ENCODE peak calls at places on chromosomes 11 and 22, in seven cellular contexts. J, B, P, N, S, C and I are unnamed samples.

GRCh38 chr22:39773976-39774539 is 119.5 kb downstream of the ENTHD1 start:
- DNase-seq in J (no peak), B (peak; percentile 2), P (no peak), N (no peak), S (no peak), C (no peak), I (no peak)

GRCh38 chr11:97751405-97751804 is 1269.3 kb upstream of the CNTN5 start:
- DNase-seq in J (peak; percentile 40), B (no peak), P (no peak), N (peak; percentile 27), S (no peak), C (no peak), I (no peak)

GRCh38 chr11:125327494-125328130 is 163.1 kb downstream of the PKNOX2 start:
- DNase-seq in J (no peak), B (no peak), P (no peak), N (no peak), S (no peak), C (no peak), I (no peak)

GRCh38 chr11:8018742-8019631 is 31.9 kb downstream of the EIF3F start:
- DNase-seq in J (peak; percentile 76), B (peak; percentile 72), P (peak; percentile 73), N (peak; percentile 69), S (peak; percentile 75), C (peak; percentile 55), I (peak; percentile 71)

GRCh38 chr22:17880020-17880419 is 105.8 kb upstream of the BID start:
- DNase-seq in J (no peak), B (no peak), P (no peak), N (no peak), S (no peak), C (no peak), I (no peak)

GRCh38 chr11:45560153-45560934 is 105.1 kb downstream of the CHST1 start:
- DNase-seq in J (peak; percentile 42), B (no peak), P (no peak), N (no peak), S (no peak), C (no peak), I (no peak)

GRCh38 chr11:118212781-118213565 is 11.8 kb downstream of the JAML start:
- DNase-seq in J (no peak), B (no peak), P (no peak), N (no peak), S (no peak), C (no peak), I (no peak)

GRCh38 chr11:72303179-72303578 is 59.2 kb upstream of the PHOX2A start:
- DNase-seq in J (no peak), B (no peak), P (no peak), N (no peak), S (no peak), C (no peak), I (no peak)

GRCh38 chr11:2923446-2924375 is 5.5 kb downstream of the PHLDA2 start:
- DNase-seq in J (peak; percentile 11), B (no peak), P (no peak), N (no peak), S (no peak), C (no peak), I (no peak)

GRCh38 chr11:88398372-88399140 is 61.0 kb upstream of the CTSC start:
- DNase-seq in J (no peak), B (no peak), P (no peak), N (no peak), S (no peak), C (no peak), I (no peak)

GRCh38 chr11:102157219-102157618 is 47.0 kb downstream of the YAP1 start:
- DNase-seq in J (peak; percentile 21), B (no peak), P (peak; percentile 40), N (peak; percentile 65), S (peak; percentile 19), C (peak; percentile 62), I (no peak)

DNA sequence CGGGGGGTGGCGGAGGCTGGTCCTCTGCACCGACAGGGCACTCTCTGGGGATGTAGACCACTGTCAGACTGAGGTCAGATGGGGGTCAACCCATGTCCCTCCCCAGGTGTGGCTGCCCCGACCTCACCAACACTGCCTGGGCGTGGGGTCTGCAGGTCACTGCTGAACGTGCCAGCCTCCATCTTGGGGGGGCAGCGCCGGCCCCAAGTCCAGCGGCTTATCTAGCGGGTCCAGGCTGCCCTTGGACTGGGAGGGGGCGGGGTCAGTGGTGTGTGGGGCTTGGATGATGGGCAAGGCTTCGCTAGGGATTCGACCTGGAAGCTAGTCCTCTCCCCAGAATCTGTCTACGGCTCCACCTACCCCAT is 178.2 kb downstream of the IGLL1 start:
- DNase-seq in J (no peak), B (no peak), P (no peak), N (no peak), S (no peak), C (no peak), I (peak; percentile 66)
- H3K27ac ChIP-seq in J (no peak overlapping the region), B (no peak overlapping the region), P (peak overlapping the region; percentile 40), N (peak overlapping the region; percentile 28), S (peak overlapping the region; percentile 68), C (no peak overlapping the region), I (no peak overlapping the region)

GRCh38 chr22:35841907-35842518 is 124.3 kb downstream of the APOL5 start:
- DNase-seq in J (no peak), B (no peak), P (no peak), N (no peak), S (no peak), C (no peak), I (no peak)

GRCh38 chr22:35837328-35837727 is 119.7 kb downstream of the APOL5 start:
- DNase-seq in J (no peak), B (no peak), P (no peak), N (no peak), S (no peak), C (no peak), I (no peak)

GRCh38 chr22:35839811-35840739 is 122.4 kb downstream of the APOL5 start:
- DNase-seq in J (peak; percentile 79), B (no peak), P (peak; percentile 83), N (peak; percentile 79), S (peak; percentile 64), C (peak; percentile 85), I (peak; percentile 91)

GRCh38 chr22:35835998-35836691 is 118.5 kb downstream of the APOL5 start:
- DNase-seq in J (peak; percentile 26), B (no peak), P (peak; percentile 41), N (peak; percentile 26), S (peak; percentile 20), C (peak; percentile 59), I (no peak)

DNA sequence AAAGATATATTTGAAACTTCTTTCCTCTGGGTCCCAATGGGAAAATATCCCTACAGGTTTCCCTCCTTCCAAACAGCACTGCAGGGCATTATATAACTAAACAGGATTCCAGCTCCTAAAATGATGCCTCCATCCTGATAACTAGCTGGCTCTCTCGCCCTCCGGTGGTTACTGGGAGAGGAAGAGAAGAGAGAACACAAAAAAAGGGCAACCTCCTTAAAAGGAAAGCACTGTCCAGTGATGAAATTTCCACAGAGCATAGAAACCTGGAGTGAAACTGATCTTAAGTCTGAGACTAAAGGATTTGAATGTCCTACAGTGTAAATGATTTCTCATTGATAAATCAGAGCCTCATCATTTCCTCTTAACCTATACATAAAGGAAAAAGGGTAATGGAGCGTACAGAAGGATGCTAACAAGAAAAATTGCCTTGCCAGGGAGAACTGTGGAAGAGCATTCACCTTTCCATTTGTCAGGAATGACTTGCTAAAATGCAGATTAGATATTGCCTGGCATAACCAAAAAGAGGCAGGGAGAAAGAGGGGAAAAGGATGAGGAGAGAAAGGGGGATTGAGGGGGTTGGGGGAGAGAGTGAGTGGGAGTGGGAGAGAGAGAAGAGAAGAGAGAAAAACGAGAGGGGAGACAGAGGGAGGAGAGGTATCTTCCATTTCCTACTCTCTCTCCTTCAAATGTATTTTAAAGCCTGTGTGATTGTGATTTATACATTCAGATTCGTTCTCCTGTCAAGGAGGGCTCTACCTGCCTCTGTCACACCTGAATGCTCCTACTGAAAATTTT is 121.4 kb downstream of the APOL5 start:
- DNase-seq in J (no peak), B (no peak), P (no peak), N (no peak), S (peak; percentile 57), C (peak; percentile 36), I (no peak)
- TF ChIP-seq CTCF in J (peak; percentile 55), B (no peak), P (no peak), N (peak; percentile 9), S (peak; percentile 31), C (peak; percentile 30), I (peak; percentile 36)

DNA sequence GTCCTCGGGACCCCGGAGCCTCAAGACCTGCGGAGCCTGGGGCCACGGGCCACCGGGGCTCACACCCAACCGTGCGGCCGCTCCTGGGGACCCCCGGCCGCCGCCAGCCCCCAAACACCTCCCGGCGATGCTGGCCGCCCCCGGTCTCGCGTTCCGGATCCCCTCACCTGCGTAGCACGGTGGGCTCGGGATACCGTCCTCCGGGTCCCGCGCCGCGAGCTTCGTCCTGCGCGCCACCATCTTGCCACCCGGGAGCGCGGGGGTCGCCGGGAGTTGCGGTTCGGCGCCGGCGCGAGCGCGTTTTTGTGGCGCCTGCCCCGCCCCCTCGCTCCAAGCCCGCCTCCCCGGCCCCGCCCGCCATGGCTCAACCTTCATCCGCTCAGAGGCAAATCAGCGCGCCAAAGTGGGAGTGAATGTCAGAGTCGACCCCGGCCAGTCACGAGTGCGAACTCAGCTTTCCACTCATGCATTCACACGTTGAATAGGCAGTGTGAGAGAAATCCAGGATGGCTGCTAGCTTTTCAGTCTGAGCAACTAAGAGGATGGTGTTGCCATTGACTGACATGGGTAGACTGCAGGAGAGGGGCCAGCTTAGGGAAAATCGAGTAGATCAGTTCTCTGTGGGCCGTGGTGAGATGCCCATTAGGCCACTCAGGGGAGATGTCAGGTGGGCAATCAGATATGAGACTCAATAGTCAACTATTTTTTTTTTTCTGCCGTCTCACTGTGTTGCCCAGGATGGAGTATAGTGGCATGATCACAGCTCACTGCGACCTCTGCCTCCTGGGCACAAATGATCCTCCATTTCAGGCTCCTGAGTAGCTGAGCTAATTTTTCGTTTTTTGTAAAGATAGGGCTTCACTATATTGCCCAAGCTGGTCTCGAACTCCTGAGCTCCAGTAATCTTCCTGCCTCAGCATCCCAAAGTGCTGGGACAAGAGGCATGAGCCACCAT is 28.3 kb downstream of the SERHL2 start:
- DNase-seq in J (peak; percentile 84), B (peak; percentile 76), P (peak; percentile 55), N (peak; percentile 75), S (peak; percentile 72), C (peak; percentile 77), I (peak; percentile 89)
- H3K27ac ChIP-seq in J (peak overlapping the region; percentile 68), B (no peak overlapping the region), P (peak overlapping the region; percentile 79), N (peak overlapping the region; percentile 56), S (peak overlapping the region; percentile 84), C (no peak overlapping the region), I (peak overlapping the region; percentile 58)

DNA sequence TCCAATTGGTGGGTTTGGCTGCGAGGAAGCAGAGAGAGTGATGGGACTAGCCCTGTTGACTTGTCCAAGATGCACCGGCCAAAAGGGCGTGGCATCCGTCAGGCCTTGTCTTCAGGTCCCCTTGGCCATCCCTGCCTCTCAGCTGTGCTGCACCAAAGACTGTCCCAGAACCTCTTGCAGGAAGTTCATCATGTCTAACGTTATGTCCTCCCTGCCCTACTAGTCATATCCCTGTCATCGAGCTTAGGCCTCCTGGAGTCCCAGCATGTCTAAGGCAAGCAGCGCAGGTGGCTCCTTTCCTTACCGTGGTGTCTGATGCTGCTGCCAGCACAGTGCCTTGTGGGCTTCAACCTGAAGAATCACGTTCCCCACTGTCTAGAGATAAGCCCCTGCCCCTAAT is 51.2 kb downstream of the NECTIN1 start:
- DNase-seq in J (no peak), B (no peak), P (no peak), N (no peak), S (no peak), C (no peak), I (no peak)
- TF ChIP-seq CTCF in J (no peak), B (no peak), P (no peak), N (no peak), S (no peak), C (no peak), I (no peak)

DNA sequence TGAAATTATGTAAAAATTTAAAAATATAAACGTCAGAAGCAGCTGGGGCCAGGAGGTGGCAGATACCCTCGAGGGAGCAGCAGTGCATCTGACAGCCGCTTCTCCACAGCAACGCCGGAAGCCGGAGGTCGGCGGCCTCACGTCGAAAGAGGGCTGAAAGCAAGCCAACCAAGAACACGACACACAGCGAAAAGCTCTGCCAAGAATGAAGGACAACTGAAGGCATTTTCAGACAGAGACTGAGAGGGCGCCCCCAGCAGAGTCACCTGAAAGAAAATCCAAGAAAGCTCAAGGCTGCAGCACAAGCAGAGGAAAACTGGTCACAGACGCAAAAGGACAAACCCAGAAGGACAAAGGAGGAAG is 34.4 kb upstream of the MOB2 start:
- DNase-seq in J (no peak), B (no peak), P (no peak), N (no peak), S (no peak), C (no peak), I (no peak)
- H3K27ac ChIP-seq in J (no peak overlapping the region), B (no peak overlapping the region), P (no peak overlapping the region), N (no peak overlapping the region), S (no peak overlapping the region), C (no peak overlapping the region), I (no peak overlapping the region)